ENCODE peak calls at places on chromosome 1, in seven cellular contexts. H, Y, X, N, A, S and Z are unnamed samples.

GRCh38 chr1:200042437-200043329 is 15.2 kb downstream of the NR5A2 start:
- DNase-seq in X (no peak), A (no peak), N (no peak), S (no peak), H (peak; percentile 77), Y (no peak), Z (peak; percentile 85)

GRCh38 chr1:47395433-47395832 is 20.7 kb upstream of the FOXE3 start:
- DNase-seq in Y (no peak), H (no peak), X (no peak), A (no peak), N (no peak), S (no peak), Z (no peak)

GRCh38 chr1:78464449-78464891 is 26.3 kb upstream of the PTGFR start:
- DNase-seq in S (no peak), H (no peak), X (peak; percentile 40), Y (no peak), N (no peak), A (no peak), Z (no peak)

GRCh38 chr1:195915826-195916225 is 692.4 kb downstream of the KCNT2 start:
- DNase-seq in A (no peak), N (no peak), Y (no peak), S (no peak), X (no peak), H (no peak), Z (no peak)

GRCh38 chr1:93770640-93771039 is 89.0 kb upstream of the BCAR3 start:
- DNase-seq in S (no peak), N (no peak), A (no peak), H (no peak), X (peak; percentile 28), Y (no peak), Z (no peak)

GRCh38 chr1:2528016-2528415 is 1.6 kb upstream of the PANK4 start:
- DNase-seq in S (peak; percentile 92), N (no peak), X (no peak), A (no peak), Y (no peak), H (no peak), Z (no peak)

GRCh38 chr1:8517579-8518489 is 199.9 kb downstream of the SLC45A1 start:
- DNase-seq in Y (no peak), S (no peak), N (no peak), H (no peak), A (no peak), X (no peak), Z (no peak)

GRCh38 chr1:115283681-115284146 is 54.3 kb downstream of the NGF start:
- DNase-seq in A (peak; percentile 33), S (no peak), Y (no peak), X (no peak), H (no peak), N (no peak), Z (no peak)

GRCh38 chr1:79005945-79006344 is 585 bp downstream of the ADGRL4 start:
- DNase-seq in H (no peak), X (no peak), S (no peak), A (no peak), Y (no peak), N (no peak), Z (no peak)

GRCh38 chr1:53572061-53572801 is 113.0 kb downstream of the DMRTB1 start:
- DNase-seq in X (peak; percentile 71), Y (no peak), S (no peak), A (no peak), N (peak; percentile 81), H (no peak), Z (no peak)

GRCh38 chr1:26538480-26539412 is 9.2 kb downstream of the RPS6KA1 start:
- DNase-seq in H (no peak), Y (no peak), X (peak; percentile 63), A (no peak), S (no peak), N (no peak), Z (peak; percentile 47)

GRCh38 chr1:60281360-60281932 is 207.9 kb upstream of the C1orf87 start:
- DNase-seq in N (peak; percentile 60), H (peak; percentile 56), S (peak; percentile 54), A (peak; percentile 16), Y (peak; percentile 47), X (peak; percentile 85), Z (peak; percentile 68)

GRCh38 chr1:244150071-244150470 is 99.0 kb downstream of the ZBTB18 start:
- DNase-seq in N (no peak), H (no peak), S (no peak), Y (no peak), X (no peak), A (no peak), Z (no peak)

GRCh38 chr1:197140123-197140522 is 6.3 kb downstream of the ASPM start:
- DNase-seq in Y (no peak), N (no peak), X (no peak), A (no peak), H (no peak), S (no peak), Z (no peak)

GRCh38 chr1:110324667-110325066 is 14.5 kb upstream of the RBM15 start:
- DNase-seq in H (no peak), Y (no peak), S (no peak), X (no peak), N (no peak), A (no peak), Z (no peak)

GRCh38 chr1:9690440-9691107 is 39.0 kb downstream of the PIK3CD start:
- DNase-seq in X (no peak), Y (no peak), A (no peak), N (no peak), H (no peak), S (no peak), Z (no peak)

GRCh38 chr1:227330709-227331108 is 12.4 kb upstream of the CDC42BPA start:
- DNase-seq in S (no peak), A (no peak), X (no peak), Y (no peak), H (no peak), N (no peak), Z (no peak)

GRCh38 chr1:28965271-28965870 is 51.0 kb downstream of the EPB41 start:
- DNase-seq in H (no peak), N (no peak), Y (no peak), A (no peak), S (no peak), X (no peak), Z (no peak)

GRCh38 chr1:174433451-174433850 is 14.3 kb upstream of the GPR52 start:
- DNase-seq in A (no peak), S (no peak), X (peak; percentile 32), H (no peak), N (peak; percentile 42), Y (no peak), Z (no peak)

GRCh38 chr1:56255516-56256181 is 323.7 kb downstream of the PLPP3 start:
- DNase-seq in Y (peak; percentile 83), N (no peak), H (peak; percentile 18), A (peak; percentile 87), S (peak; percentile 93), X (no peak), Z (peak; percentile 32)

GRCh38 chr1:38028105-38028591 is 15.6 kb downstream of the UTP11 start:
- DNase-seq in X (peak; percentile 30), H (no peak), A (no peak), N (peak; percentile 63), Y (no peak), S (no peak), Z (no peak)

GRCh38 chr1:179251675-179252074 is 22.2 kb upstream of the ABL2 start:
- DNase-seq in S (no peak), A (no peak), X (peak; percentile 44), Y (no peak), N (no peak), H (no peak), Z (no peak)

GRCh38 chr1:2074944-2075740 is 24.9 kb downstream of the PRKCZ start:
- DNase-seq in H (no peak), S (no peak), A (no peak), Y (no peak), X (no peak), N (no peak), Z (no peak)

GRCh38 chr1:156658496-156658895 is 16.6 kb downstream of the BCAN start:
- DNase-seq in Y (no peak), A (no peak), H (no peak), S (no peak), N (no peak), X (no peak), Z (no peak)

GRCh38 chr1:156658945-156659574 is 17.1 kb downstream of the BCAN start:
- DNase-seq in H (no peak), A (no peak), X (no peak), S (no peak), Y (no peak), N (no peak), Z (no peak)

GRCh38 chr1:156660752-156661112 is 16.5 kb downstream of the NES start:
- DNase-seq in H (no peak), N (no peak), Y (no peak), X (no peak), A (no peak), S (no peak), Z (no peak)

GRCh38 chr1:156659994-156660751 is 17.0 kb downstream of the NES start:
- DNase-seq in Y (peak; percentile 90), X (peak; percentile 99), H (peak; percentile 89), A (peak; percentile 98), N (peak; percentile 74), S (peak; percentile 99), Z (peak; percentile 96)

DNA sequence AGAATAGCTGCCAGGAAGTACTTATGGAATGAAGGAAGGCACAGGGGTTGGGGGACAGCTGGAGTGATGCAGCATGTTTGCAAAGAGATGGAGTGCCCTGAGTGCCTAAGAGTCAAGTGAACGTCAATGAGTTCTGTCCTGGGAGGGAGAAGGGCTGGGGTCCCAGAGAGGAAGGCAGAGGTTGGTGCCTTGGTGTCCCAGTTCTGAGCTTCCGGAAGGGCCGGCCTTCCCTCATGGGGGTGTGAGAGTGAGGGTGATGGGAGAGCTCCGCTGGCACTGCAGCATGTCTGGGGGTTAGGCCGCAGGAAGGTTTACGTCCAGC is 17.6 kb downstream of the NES start:
- DNase-seq in X (no peak), A (no peak), H (no peak), S (no peak), Y (no peak), N (no peak), Z (no peak)
- H3K27ac ChIP-seq in X (no peak overlapping the region), A (peak overlapping the region; percentile 89), H (no peak overlapping the region), S (peak overlapping the region; percentile 99), Y (peak overlapping the region; percentile 58), N (no peak overlapping the region), Z (peak overlapping the region; percentile 26)

DNA sequence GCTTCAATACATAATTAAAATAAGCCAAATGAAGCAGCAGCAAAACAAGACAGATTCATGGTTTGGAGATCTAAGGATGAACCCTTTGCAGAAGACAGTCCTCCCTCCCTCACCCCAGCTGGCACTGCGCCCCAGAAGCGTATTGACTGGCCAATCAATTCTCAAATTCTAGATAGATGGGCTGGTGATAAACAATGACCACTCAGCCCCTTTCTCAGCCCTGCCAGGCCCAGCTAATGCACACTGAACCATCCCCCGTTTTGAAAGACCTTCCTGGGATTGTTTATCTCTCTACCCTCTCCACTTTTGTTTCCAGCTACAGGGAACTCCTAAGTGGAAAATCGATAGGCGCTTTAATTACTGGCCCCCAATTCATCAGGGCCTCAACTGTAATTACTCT is 29.0 kb downstream of the TNR start:
- DNase-seq in X (no peak), Y (no peak), N (no peak), A (no peak), S (no peak), H (no peak), Z (no peak)
- H3K27ac ChIP-seq in X (no peak overlapping the region), Y (no peak overlapping the region), N (no peak overlapping the region), A (no peak overlapping the region), S (no peak overlapping the region), H (no peak overlapping the region), Z (no peak overlapping the region)

GRCh38 chr1:157272264-157272663 is 134.1 kb upstream of the ETV3 start:
- DNase-seq in Y (no peak), A (no peak), S (no peak), X (no peak), H (no peak), N (no peak), Z (no peak)
- H3K27ac ChIP-seq in Y (no peak overlapping the region), A (no peak overlapping the region), S (no peak overlapping the region), X (no peak overlapping the region), H (no peak overlapping the region), N (no peak overlapping the region), Z (no peak overlapping the region)

GRCh38 chr1:27656157-27656893 is 15.7 kb downstream of the IFI6 start:
- DNase-seq in S (peak; percentile 86), Y (no peak), H (no peak), A (peak; percentile 50), N (no peak), X (peak; percentile 52), Z (peak; percentile 40)
- H3K27ac ChIP-seq in S (peak overlapping the region; percentile 53), Y (no peak overlapping the region), H (peak overlapping the region; percentile 50), A (no peak overlapping the region), N (no peak overlapping the region), X (no peak overlapping the region), Z (no peak overlapping the region)